ENCODE peak calls at places on chromosomes 5 and 9, in four cellular contexts. P is SHP77, T is iPS-NIHi11, M is pons. K is an unnamed sample.

GRCh38 chr5:132439521-132440206 is 50.9 kb downstream of the IRF1 start:
- DNase-seq in P (no peak), T (no peak), M (no peak), K (no peak)

GRCh38 chr5:52996966-52997365 is 7.8 kb downstream of the ITGA2 start:
- DNase-seq in P (no peak), T (no peak), M (no peak), K (no peak)

GRCh38 chr5:171477101-171477500 is 57.7 kb downstream of the FGF18 start:
- DNase-seq in P (no peak), T (no peak), M (no peak), K (no peak)

GRCh38 chr9:19074836-19075235 is 25.6 kb downstream of the RRAGA start:
- DNase-seq in P (no peak), T (no peak), M (no peak), K (no peak)

GRCh38 chr9:115978739-115979138 is 174.9 kb upstream of the PAPPA start:
- DNase-seq in P (no peak), T (no peak), M (no peak), K (no peak)

GRCh38 chr9:88659126-88659525 is 124.1 kb downstream of the NXNL2 start:
- DNase-seq in P (no peak), T (no peak), M (no peak), K (no peak)

GRCh38 chr5:65102501-65102825 is 333.7 kb downstream of the CWC27 start:
- DNase-seq in P (no peak), T (no peak), M (no peak), K (no peak)

GRCh38 chr9:88532320-88532719 is 2.7 kb upstream of the NXNL2 start:
- DNase-seq in P (no peak), T (peak), M (no peak), K (no peak)

GRCh38 chr5:6730407-6730806 is 17.2 kb downstream of the TENT4A start:
- DNase-seq in P (no peak), T (peak), M (no peak), K (no peak)

GRCh38 chr5:54323462-54323861 is 13.1 kb upstream of the ARL15 start:
- DNase-seq in P (no peak), T (no peak), M (no peak), K (no peak)

GRCh38 chr9:88775037-88775471 is 216.2 kb upstream of the S1PR3 start:
- DNase-seq in P (no peak), T (no peak), M (no peak), K (no peak)

GRCh38 chr5:32505718-32506117 is 61.2 kb upstream of the ZFR start:
- DNase-seq in P (no peak), T (no peak), M (no peak), K (no peak)

GRCh38 chr5:88677943-88678779 is 204.8 kb downstream of the MEF2C start:
- DNase-seq in P (no peak), T (peak), M (no peak), K (no peak)

GRCh38 chr5:109328626-109329025 is 81.1 kb downstream of the PJA2 start:
- DNase-seq in P (no peak), T (no peak), M (no peak), K (no peak)

GRCh38 chr9:128215491-128216404 is 12.6 kb downstream of the DNM1 start:
- DNase-seq in P (no peak), T (no peak), M (no peak), K (no peak)

GRCh38 chr9:72154468-72155281 is 5.4 kb downstream of the GDA start:
- DNase-seq in P (no peak), T (no peak), M (no peak), K (no peak)

GRCh38 chr5:142981886-142982820 is 212.0 kb downstream of the ARHGAP26 start:
- DNase-seq in P (peak), T (peak), M (peak), K (no peak)

GRCh38 chr9:124127290-124127646 is 115.7 kb downstream of the LHX2 start:
- DNase-seq in P (no peak), T (no peak), M (no peak), K (no peak)

GRCh38 chr9:99259231-99259918 is 37.3 kb downstream of the SEC61B start:
- DNase-seq in P (peak), T (peak), M (peak), K (peak)

GRCh38 chr9:113993838-113994540 is 84.1 kb downstream of the AMBP start:
- DNase-seq in P (peak), T (no peak), M (peak), K (no peak)

GRCh38 chr5:168578006-168578405 is 1.2 kb downstream of the PANK3 start:
- DNase-seq in P (no peak), T (no peak), M (no peak), K (no peak)

GRCh38 chr9:14863402-14863801 is 46.8 kb downstream of the FREM1 start:
- DNase-seq in P (no peak), T (no peak), M (no peak), K (no peak)

GRCh38 chr9:107894572-107895261 is 405.1 kb upstream of the KLF4 start:
- DNase-seq in P (no peak), T (no peak), M (no peak), K (no peak)

GRCh38 chr5:33588654-33589372 is 148.0 kb downstream of the TARS1 start:
- DNase-seq in P (peak), T (peak), M (no peak), K (peak)

GRCh38 chr9:70291446-70291845 is 32.7 kb downstream of the SMC5 start:
- DNase-seq in P (no peak), T (no peak), M (no peak), K (no peak)

GRCh38 chr5:143606043-143606752 is 202.7 kb upstream of the NR3C1 start:
- DNase-seq in P (no peak), T (no peak), M (no peak), K (peak)

GRCh38 chr9:90767523-90768100 is 34.0 kb upstream of the SYK start:
- DNase-seq in P (no peak), T (no peak), M (no peak), K (no peak)

GRCh38 chr5:52864376-52864775 is 76.7 kb downstream of the ITGA1 start:
- DNase-seq in P (no peak), T (no peak), M (no peak), K (no peak)

GRCh38 chr5:148790545-148791333 is 35.7 kb upstream of the ADRB2 start:
- DNase-seq in P (no peak), T (no peak), M (no peak), K (no peak)

GRCh38 chr9:126932871-126933321 is 18.3 kb downstream of the RALGPS1 start:
- DNase-seq in P (no peak), T (peak), M (no peak), K (no peak)

GRCh38 chr5:81121273-81121672 is 111.8 kb upstream of the CKMT2 start:
- DNase-seq in P (no peak), T (no peak), M (no peak), K (no peak)

GRCh38 chr9:131395027-131395744 is 1.3 kb downstream of the PRRC2B start:
- DNase-seq in P (peak), T (no peak), M (no peak), K (peak)